ENCODE peak calls at places on chromosome 10, in five cellular contexts. One of them, this sample, is unnamed.

GRCh38 chr10:68684413-68684812 is 36.6 kb upstream of the CCAR1 start:
- DNase-seq in mesenchymal stem cell: no peak
- DNase-seq in H1: no peak
- DNase-seq in neuronal stem cell: no peak
- DNase-seq in trophoblast cell: no peak
- DNase-seq in this sample: no peak

GRCh38 chr10:34858003-34858402 is 42.9 kb upstream of the PARD3 start:
- DNase-seq in H1: no peak
- DNase-seq in neuronal stem cell: no peak
- DNase-seq in mesenchymal stem cell: no peak
- DNase-seq in trophoblast cell: peak
- DNase-seq in this sample: no peak

GRCh38 chr10:76015245-76015644 is 583.8 kb downstream of the LRMDA start:
- DNase-seq in trophoblast cell: no peak
- DNase-seq in H1: no peak
- DNase-seq in neuronal stem cell: no peak
- DNase-seq in mesenchymal stem cell: no peak
- DNase-seq in this sample: no peak

GRCh38 chr10:68212721-68213352 is 19.1 kb downstream of the ATOH7 start:
- DNase-seq in mesenchymal stem cell: peak
- DNase-seq in H1: no peak
- DNase-seq in neuronal stem cell: no peak
- DNase-seq in trophoblast cell: no peak
- DNase-seq in this sample: no peak

GRCh38 chr10:129477051-129477450 is 10.0 kb downstream of the MGMT start:
- DNase-seq in neuronal stem cell: no peak
- DNase-seq in H1: no peak
- DNase-seq in trophoblast cell: no peak
- DNase-seq in mesenchymal stem cell: no peak
- DNase-seq in this sample: no peak

GRCh38 chr10:97069576-97070362 is 116.0 kb downstream of the SLIT1 start:
- DNase-seq in H1: no peak
- DNase-seq in neuronal stem cell: no peak
- DNase-seq in mesenchymal stem cell: peak
- DNase-seq in trophoblast cell: peak
- DNase-seq in this sample: no peak

GRCh38 chr10:119619215-119619614 is 22.5 kb upstream of the TIAL1 start:
- DNase-seq in trophoblast cell: no peak
- DNase-seq in mesenchymal stem cell: no peak
- DNase-seq in H1: no peak
- DNase-seq in neuronal stem cell: no peak
- DNase-seq in this sample: no peak

GRCh38 chr10:129888784-129889616 is 75.1 kb downstream of the EBF3 start:
- DNase-seq in neuronal stem cell: peak
- DNase-seq in mesenchymal stem cell: peak
- DNase-seq in H1: peak
- DNase-seq in trophoblast cell: no peak
- DNase-seq in this sample: peak

GRCh38 chr10:60627778-60628773 is 150.2 kb upstream of the CDK1 start:
- DNase-seq in neuronal stem cell: no peak
- DNase-seq in mesenchymal stem cell: no peak
- DNase-seq in trophoblast cell: no peak
- DNase-seq in H1: no peak
- DNase-seq in this sample: no peak

GRCh38 chr10:32348297-32349198 is 1.6 kb upstream of the EPC1 start:
- DNase-seq in neuronal stem cell: no peak
- DNase-seq in H1: no peak
- DNase-seq in mesenchymal stem cell: no peak
- DNase-seq in trophoblast cell: peak
- DNase-seq in this sample: no peak

GRCh38 chr10:51312817-51313216 is 238.5 kb downstream of the PRKG1 start:
- DNase-seq in mesenchymal stem cell: no peak
- DNase-seq in trophoblast cell: no peak
- DNase-seq in H1: no peak
- DNase-seq in neuronal stem cell: no peak
- DNase-seq in this sample: no peak

GRCh38 chr10:76179806-76180205 is 748.4 kb downstream of the LRMDA start:
- DNase-seq in H1: no peak
- DNase-seq in trophoblast cell: no peak
- DNase-seq in neuronal stem cell: no peak
- DNase-seq in mesenchymal stem cell: no peak
- DNase-seq in this sample: no peak

GRCh38 chr10:3129581-3130340 is 42.8 kb downstream of the PITRM1 start:
- DNase-seq in trophoblast cell: no peak
- DNase-seq in H1: no peak
- DNase-seq in mesenchymal stem cell: no peak
- DNase-seq in neuronal stem cell: no peak
- DNase-seq in this sample: no peak

GRCh38 chr10:70437721-70438120 is 3.8 kb downstream of the NODAL start:
- DNase-seq in H1: no peak
- DNase-seq in neuronal stem cell: no peak
- DNase-seq in trophoblast cell: no peak
- DNase-seq in mesenchymal stem cell: no peak
- DNase-seq in this sample: peak

GRCh38 chr10:79413196-79413595 is 32.2 kb downstream of the ZCCHC24 start:
- DNase-seq in neuronal stem cell: no peak
- DNase-seq in mesenchymal stem cell: peak
- DNase-seq in H1: no peak
- DNase-seq in trophoblast cell: no peak
- DNase-seq in this sample: no peak

GRCh38 chr10:43237631-43238446 is 29.0 kb downstream of the RASGEF1A start:
- DNase-seq in mesenchymal stem cell: no peak
- DNase-seq in trophoblast cell: no peak
- DNase-seq in neuronal stem cell: no peak
- DNase-seq in H1: no peak
- DNase-seq in this sample: peak

GRCh38 chr10:101672536-101672935 is 22.4 kb downstream of the FBXW4 start:
- DNase-seq in H1: no peak
- DNase-seq in neuronal stem cell: no peak
- DNase-seq in mesenchymal stem cell: no peak
- DNase-seq in trophoblast cell: no peak
- DNase-seq in this sample: no peak

GRCh38 chr10:117391436-117392205 is 16.4 kb upstream of the PDZD8 start:
- DNase-seq in H1: no peak
- DNase-seq in neuronal stem cell: no peak
- DNase-seq in trophoblast cell: no peak
- DNase-seq in mesenchymal stem cell: no peak
- DNase-seq in this sample: no peak

GRCh38 chr10:114166053-114166452 is 8.0 kb downstream of the CCDC186 start:
- DNase-seq in H1: no peak
- DNase-seq in neuronal stem cell: no peak
- DNase-seq in mesenchymal stem cell: no peak
- DNase-seq in trophoblast cell: peak
- DNase-seq in this sample: no peak

GRCh38 chr10:35986756-35987467 is 344.8 kb upstream of the FZD8 start:
- DNase-seq in trophoblast cell: no peak
- DNase-seq in neuronal stem cell: no peak
- DNase-seq in mesenchymal stem cell: no peak
- DNase-seq in H1: no peak
- DNase-seq in this sample: no peak

GRCh38 chr10:46080886-46081285 is 34.8 kb upstream of the MSMB start:
- DNase-seq in neuronal stem cell: no peak
- DNase-seq in H1: no peak
- DNase-seq in mesenchymal stem cell: peak
- DNase-seq in trophoblast cell: no peak
- DNase-seq in this sample: no peak

GRCh38 chr10:126011995-126012394 is 115.6 kb downstream of the FANK1 start:
- DNase-seq in neuronal stem cell: no peak
- DNase-seq in mesenchymal stem cell: no peak
- DNase-seq in H1: no peak
- DNase-seq in trophoblast cell: no peak
- DNase-seq in this sample: no peak

GRCh38 chr10:19815478-19816419 is 483 bp upstream of the PLXDC2 start:
- DNase-seq in H1: peak
- DNase-seq in mesenchymal stem cell: peak
- DNase-seq in neuronal stem cell: peak
- DNase-seq in trophoblast cell: peak
- DNase-seq in this sample: peak

GRCh38 chr10:103884681-103885139 is 29.3 kb upstream of the SH3PXD2A start:
- DNase-seq in H1: no peak
- DNase-seq in trophoblast cell: peak
- DNase-seq in mesenchymal stem cell: peak
- DNase-seq in neuronal stem cell: peak
- DNase-seq in this sample: peak

DNA sequence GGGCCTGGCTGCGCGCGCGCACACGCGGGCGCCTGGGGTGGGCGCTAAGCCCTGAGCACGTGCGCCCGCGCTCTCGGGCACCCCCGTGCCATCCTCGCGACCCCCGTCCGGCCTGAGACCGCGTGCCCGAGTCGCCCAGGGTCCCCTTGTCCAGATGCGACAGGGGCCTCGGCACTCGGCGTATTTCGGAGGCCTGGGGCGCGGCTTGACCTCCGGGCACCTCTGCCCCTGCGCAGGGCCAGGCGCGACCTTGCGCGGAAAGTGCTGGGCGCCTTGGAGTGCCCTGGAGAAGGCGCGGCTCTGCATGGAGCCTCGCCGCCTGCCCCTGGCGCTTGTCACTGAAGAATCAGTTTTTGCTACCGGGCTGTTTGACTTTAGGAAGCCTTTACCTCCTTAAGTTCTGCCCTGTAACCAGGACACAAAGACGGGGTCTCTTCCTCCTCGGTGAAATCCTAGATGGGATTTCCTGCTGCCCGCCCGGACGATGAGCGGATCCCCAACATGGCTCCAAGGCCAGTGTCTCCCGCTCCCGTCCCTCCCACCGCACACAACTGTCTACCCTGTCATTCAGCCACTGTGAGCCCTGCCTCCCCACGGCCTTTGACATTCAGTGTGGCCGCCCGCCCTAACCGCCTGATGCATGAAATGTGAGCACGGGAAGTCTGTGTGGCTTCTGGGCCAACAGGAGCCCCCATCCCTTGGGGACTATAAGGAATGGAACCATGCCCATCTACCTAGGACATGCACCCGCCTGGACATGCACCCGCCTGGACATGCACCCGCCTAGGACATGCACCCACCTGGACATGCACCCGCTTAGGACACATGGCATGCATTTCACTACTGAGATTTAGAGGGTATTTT is 1.1 kb upstream of the STK32C start:
- DNase-seq in mesenchymal stem cell: no peak
- DNase-seq in H1: no peak
- DNase-seq in trophoblast cell: no peak
- DNase-seq in neuronal stem cell: no peak
- DNase-seq in this sample: peak
- H2AFZ ChIP-seq in mesenchymal stem cell: peak
- H2AFZ ChIP-seq in H1: peak
- H2AFZ ChIP-seq in trophoblast cell: no peak
- H2AFZ ChIP-seq in neuronal stem cell: peak
- H2AFZ ChIP-seq in this sample: no peak

DNA sequence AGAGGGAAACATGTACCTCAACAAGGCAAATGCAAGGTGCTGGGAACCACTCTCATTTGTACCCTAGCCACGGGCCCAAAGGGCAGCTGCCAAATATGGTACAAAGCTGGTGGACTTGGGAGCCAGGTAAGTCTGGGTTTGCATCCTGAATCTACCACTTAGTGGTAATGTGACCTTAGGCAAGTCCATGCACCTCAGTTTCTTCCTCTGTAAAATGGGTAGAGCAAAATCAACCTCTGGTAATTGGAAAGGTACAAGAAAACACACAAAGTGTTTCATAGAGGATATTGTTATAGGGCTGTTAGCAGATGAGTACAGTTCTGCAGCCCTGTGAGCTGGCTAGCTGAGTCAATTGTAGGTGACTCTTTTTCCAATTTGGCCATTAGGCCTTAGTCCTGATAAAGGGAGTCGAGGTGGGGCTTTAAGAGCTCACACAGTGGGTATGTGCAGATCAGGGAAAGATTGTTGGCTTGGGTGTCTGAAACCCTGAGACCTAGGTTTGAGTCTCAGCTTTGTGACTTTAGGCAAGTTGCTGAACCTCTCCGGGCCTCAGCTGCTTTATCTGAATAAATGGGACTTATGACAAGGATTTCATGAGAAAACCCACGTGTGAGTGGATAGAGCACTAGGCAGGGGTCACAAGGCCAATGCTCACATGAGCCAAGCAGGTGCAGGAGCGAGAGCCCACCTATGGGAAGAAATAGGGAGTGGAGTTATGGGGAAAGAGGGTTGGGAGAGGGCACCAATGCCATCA is 121.3 kb upstream of the GDF10 start:
- DNase-seq in trophoblast cell: no peak
- DNase-seq in neuronal stem cell: no peak
- DNase-seq in H1: no peak
- DNase-seq in mesenchymal stem cell: no peak
- DNase-seq in this sample: no peak
- H2BK120ac ChIP-seq in trophoblast cell: no peak
- H2BK120ac ChIP-seq in neuronal stem cell: no peak
- H2BK120ac ChIP-seq in H1: no peak
- H2BK120ac ChIP-seq in mesenchymal stem cell: no peak
- H2BK120ac ChIP-seq in this sample: no peak

DNA sequence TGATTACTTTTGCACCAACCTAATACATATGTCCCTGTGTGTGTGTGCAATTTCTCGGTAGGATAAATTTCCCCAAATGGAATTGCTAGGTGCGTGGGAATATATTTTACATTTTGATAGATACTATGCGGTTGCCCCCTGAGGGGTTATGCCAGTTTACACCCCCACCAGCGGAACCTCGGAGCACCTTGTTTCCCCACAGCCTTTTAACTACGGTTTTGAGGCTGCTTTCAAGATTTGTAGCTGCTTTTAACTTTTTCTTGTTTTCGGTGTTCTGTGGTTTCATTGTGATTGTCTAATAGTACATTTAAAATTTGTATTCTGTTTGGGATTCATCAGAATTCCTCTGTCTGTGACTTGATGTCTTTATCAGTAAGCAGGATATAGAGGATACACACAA is 22.0 kb downstream of the PROSER2 start:
- DNase-seq in neuronal stem cell: no peak
- DNase-seq in mesenchymal stem cell: no peak
- DNase-seq in trophoblast cell: no peak
- DNase-seq in H1: no peak
- DNase-seq in this sample: no peak
- H2BK12ac ChIP-seq in neuronal stem cell: no peak
- H2BK12ac ChIP-seq in mesenchymal stem cell: no peak
- H2BK12ac ChIP-seq in trophoblast cell: no peak
- H2BK12ac ChIP-seq in H1: no peak
- H2BK12ac ChIP-seq in this sample: no peak

GRCh38 chr10:7107287-7107686 is 303.5 kb downstream of the SFMBT2 start:
- DNase-seq in neuronal stem cell: no peak
- DNase-seq in H1: no peak
- DNase-seq in mesenchymal stem cell: peak
- DNase-seq in trophoblast cell: no peak
- DNase-seq in this sample: no peak

GRCh38 chr10:7102084-7102483 is 308.8 kb downstream of the SFMBT2 start:
- DNase-seq in mesenchymal stem cell: no peak
- DNase-seq in neuronal stem cell: no peak
- DNase-seq in trophoblast cell: no peak
- DNase-seq in H1: no peak
- DNase-seq in this sample: no peak

GRCh38 chr10:7100004-7100697 is 310.7 kb downstream of the SFMBT2 start:
- DNase-seq in trophoblast cell: no peak
- DNase-seq in neuronal stem cell: no peak
- DNase-seq in mesenchymal stem cell: no peak
- DNase-seq in H1: no peak
- DNase-seq in this sample: no peak

GRCh38 chr10:7098160-7098762 is 312.6 kb downstream of the SFMBT2 start:
- DNase-seq in mesenchymal stem cell: no peak
- DNase-seq in trophoblast cell: no peak
- DNase-seq in neuronal stem cell: no peak
- DNase-seq in H1: no peak
- DNase-seq in this sample: no peak

GRCh38 chr10:7102557-7103349 is 308.1 kb downstream of the SFMBT2 start:
- DNase-seq in mesenchymal stem cell: no peak
- DNase-seq in neuronal stem cell: no peak
- DNase-seq in H1: no peak
- DNase-seq in trophoblast cell: no peak
- DNase-seq in this sample: no peak
- H2AFZ ChIP-seq in mesenchymal stem cell: no peak
- H2AFZ ChIP-seq in neuronal stem cell: no peak
- H2AFZ ChIP-seq in H1: no peak
- H2AFZ ChIP-seq in trophoblast cell: no peak
- H2AFZ ChIP-seq in this sample: no peak

This sample was measured in H9.